ENCODE peak calls at places on chromosome 10, in seven cellular contexts. One of them, this sample, is unnamed.

GRCh38 chr10:102434251-102434913 is 2.0 kb upstream of the CUEDC2 start:
- DNase-seq in mucosa of descending colon: no peak
- DNase-seq in CD8-positive, alpha-beta T cell: no peak
- DNase-seq in kidney tubule cell: peak
- DNase-seq in epithelial cell of esophagus: peak
- DNase-seq in heart left ventricle: no peak
- DNase-seq in upper lobe of right lung: no peak
- DNase-seq in this sample: no peak

GRCh38 chr10:97096327-97097153 is 89.2 kb downstream of the SLIT1 start:
- DNase-seq in mucosa of descending colon: no peak
- DNase-seq in CD8-positive, alpha-beta T cell: no peak
- DNase-seq in kidney tubule cell: no peak
- DNase-seq in epithelial cell of esophagus: no peak
- DNase-seq in heart left ventricle: peak
- DNase-seq in upper lobe of right lung: no peak
- DNase-seq in this sample: no peak

GRCh38 chr10:29955308-29955935 is 104.0 kb downstream of the JCAD start:
- DNase-seq in mucosa of descending colon: no peak
- DNase-seq in CD8-positive, alpha-beta T cell: no peak
- DNase-seq in kidney tubule cell: peak
- DNase-seq in epithelial cell of esophagus: peak
- DNase-seq in heart left ventricle: no peak
- DNase-seq in upper lobe of right lung: no peak
- DNase-seq in this sample: no peak

GRCh38 chr10:11440250-11441150 is 170.9 kb downstream of the USP6NL start:
- DNase-seq in mucosa of descending colon: no peak
- DNase-seq in CD8-positive, alpha-beta T cell: no peak
- DNase-seq in kidney tubule cell: no peak
- DNase-seq in epithelial cell of esophagus: no peak
- DNase-seq in heart left ventricle: no peak
- DNase-seq in upper lobe of right lung: no peak
- DNase-seq in this sample: no peak

GRCh38 chr10:63267414-63268138 is 134.4 kb downstream of the NRBF2 start:
- DNase-seq in mucosa of descending colon: no peak
- DNase-seq in CD8-positive, alpha-beta T cell: no peak
- DNase-seq in kidney tubule cell: peak
- DNase-seq in epithelial cell of esophagus: peak
- DNase-seq in heart left ventricle: no peak
- DNase-seq in upper lobe of right lung: no peak
- DNase-seq in this sample: no peak

GRCh38 chr10:61135276-61135721 is 191.3 kb upstream of the RHOBTB1 start:
- DNase-seq in mucosa of descending colon: no peak
- DNase-seq in CD8-positive, alpha-beta T cell: no peak
- DNase-seq in kidney tubule cell: peak
- DNase-seq in epithelial cell of esophagus: no peak
- DNase-seq in heart left ventricle: no peak
- DNase-seq in upper lobe of right lung: no peak
- DNase-seq in this sample: peak

GRCh38 chr10:98790817-98791216 is 344.1 kb upstream of the HPS1 start:
- DNase-seq in mucosa of descending colon: no peak
- DNase-seq in CD8-positive, alpha-beta T cell: no peak
- DNase-seq in kidney tubule cell: no peak
- DNase-seq in epithelial cell of esophagus: peak
- DNase-seq in heart left ventricle: no peak
- DNase-seq in upper lobe of right lung: no peak
- DNase-seq in this sample: no peak

GRCh38 chr10:97718659-97719142 is 5.2 kb downstream of the MARVELD1 start:
- DNase-seq in mucosa of descending colon: peak
- DNase-seq in CD8-positive, alpha-beta T cell: no peak
- DNase-seq in kidney tubule cell: peak
- DNase-seq in epithelial cell of esophagus: peak
- DNase-seq in heart left ventricle: no peak
- DNase-seq in upper lobe of right lung: peak
- DNase-seq in this sample: peak

GRCh38 chr10:76282122-76283030 is 851.0 kb downstream of the LRMDA start:
- DNase-seq in mucosa of descending colon: no peak
- DNase-seq in CD8-positive, alpha-beta T cell: no peak
- DNase-seq in kidney tubule cell: peak
- DNase-seq in epithelial cell of esophagus: no peak
- DNase-seq in heart left ventricle: no peak
- DNase-seq in upper lobe of right lung: no peak
- DNase-seq in this sample: no peak

GRCh38 chr10:96529634-96530279 is 16.0 kb upstream of the TLL2 start:
- DNase-seq in mucosa of descending colon: no peak
- DNase-seq in CD8-positive, alpha-beta T cell: no peak
- DNase-seq in kidney tubule cell: no peak
- DNase-seq in epithelial cell of esophagus: no peak
- DNase-seq in heart left ventricle: no peak
- DNase-seq in upper lobe of right lung: no peak
- DNase-seq in this sample: no peak

GRCh38 chr10:96075977-96076376 is 32.6 kb downstream of the CCNJ start:
- DNase-seq in mucosa of descending colon: no peak
- DNase-seq in CD8-positive, alpha-beta T cell: no peak
- DNase-seq in kidney tubule cell: no peak
- DNase-seq in epithelial cell of esophagus: no peak
- DNase-seq in heart left ventricle: no peak
- DNase-seq in upper lobe of right lung: no peak
- DNase-seq in this sample: no peak